ENCODE peak calls at places on chromosomes 7 and 10, in six cellular contexts. K is neural progenitor cell, D is HepG2, U is uterus, W is vagina, M is spleen. L is an unnamed sample. For H3K27me3, the result is how much of the 10 kb centered on the place peaks cover.

GRCh38 chr7:27453702-27454405 is 208.8 kb downstream of the HIBADH start:
- DNase-seq in K (no peak), D (peak), U (no peak), W (no peak), M (no peak), L (no peak)

GRCh38 chr7:40922316-40922670 is 780.6 kb downstream of the INHBA start:
- DNase-seq in K (no peak), D (no peak), U (no peak), W (no peak), M (no peak), L (no peak)

GRCh38 chr10:125325326-125325725 is 165.0 kb upstream of the CTBP2 start:
- DNase-seq in K (no peak), D (no peak), U (no peak), W (no peak), M (no peak), L (no peak)

GRCh38 chr10:127737563-127738511 is 852 bp downstream of the FOXI2 start:
- DNase-seq in K (no peak), D (no peak), U (no peak), W (no peak), M (no peak), L (no peak)

GRCh38 chr7:14691597-14692203 is 210.9 kb downstream of the DGKB start:
- DNase-seq in K (peak), D (peak), U (peak), W (no peak), M (no peak), L (no peak)

GRCh38 chr7:148982596-148983219 is 45.6 kb downstream of the PDIA4 start:
- DNase-seq in K (peak), D (no peak), U (no peak), W (no peak), M (peak), L (no peak)

GRCh38 chr10:118166951-118167350 is 120.2 kb upstream of the RAB11FIP2 start:
- DNase-seq in K (no peak), D (no peak), U (no peak), W (no peak), M (no peak), L (no peak)

GRCh38 chr10:76149602-76150138 is 718.2 kb downstream of the LRMDA start:
- DNase-seq in K (no peak), D (no peak), U (no peak), W (no peak), M (no peak), L (no peak)

GRCh38 chr10:18273039-18273438 is 132.8 kb downstream of the CACNB2 start:
- DNase-seq in K (no peak), D (no peak), U (no peak), W (no peak), M (no peak), L (no peak)

GRCh38 chr10:43878386-43878785 is 229.7 kb upstream of the ZNF32 start:
- DNase-seq in K (no peak), D (no peak), U (no peak), W (no peak), M (no peak), L (no peak)

GRCh38 chr7:154736389-154736788 is 266.5 kb downstream of the PAXIP1 start:
- DNase-seq in K (no peak), D (no peak), U (no peak), W (no peak), M (no peak), L (no peak)

GRCh38 chr7:131657881-131658280 is 101.5 kb upstream of the PODXL start:
- DNase-seq in K (no peak), D (no peak), U (no peak), W (no peak), M (peak), L (no peak)

GRCh38 chr7:46126901-46127300 is 205.8 kb upstream of the IGFBP3 start:
- DNase-seq in K (no peak), D (no peak), U (no peak), W (no peak), M (no peak), L (no peak)

GRCh38 chr7:25286756-25287155 is 58.5 kb upstream of the NPVF start:
- DNase-seq in K (no peak), D (no peak), U (no peak), W (no peak), M (no peak), L (no peak)

GRCh38 chr7:24341677-24342076 is 57.7 kb downstream of the NPY start:
- DNase-seq in K (no peak), D (no peak), U (no peak), W (no peak), M (no peak), L (no peak)

GRCh38 chr7:14602851-14603250 is 299.7 kb downstream of the DGKB start:
- DNase-seq in K (no peak), D (no peak), U (no peak), W (no peak), M (no peak), L (no peak)

GRCh38 chr10:99827906-99828305 is 45.5 kb downstream of the ABCC2 start:
- DNase-seq in K (no peak), D (no peak), U (no peak), W (no peak), M (no peak), L (no peak)

GRCh38 chr7:47571355-47572100 is 10.4 kb downstream of the TNS3 start:
- DNase-seq in K (no peak), D (peak), U (peak), W (no peak), M (peak), L (peak)

GRCh38 chr7:121126801-121127534 is 138.5 kb downstream of the CPED1 start:
- DNase-seq in K (no peak), D (no peak), U (no peak), W (no peak), M (no peak), L (no peak)

GRCh38 chr10:59181668-59182067 is 5.2 kb downstream of the PHYHIPL start:
- DNase-seq in K (peak), D (peak), U (no peak), W (no peak), M (no peak), L (no peak)

GRCh38 chr10:76902949-76903348 is 734.7 kb downstream of the KCNMA1 start:
- DNase-seq in K (peak), D (no peak), U (no peak), W (no peak), M (no peak), L (peak)

GRCh38 chr10:35041502-35041879 is 48.6 kb downstream of the CUL2 start:
- DNase-seq in K (no peak), D (no peak), U (no peak), W (no peak), M (no peak), L (no peak)

GRCh38 chr7:105675873-105676484 is 94.7 kb upstream of the EFCAB10 start:
- DNase-seq in K (no peak), D (no peak), U (no peak), W (no peak), M (peak), L (peak)

GRCh38 chr7:37411444-37412034 is 37.1 kb downstream of the ELMO1 start:
- DNase-seq in K (no peak), D (no peak), U (no peak), W (no peak), M (no peak), L (no peak)

GRCh38 chr7:139108256-139109187 is 998 bp downstream of the ZC3HAV1 start:
- DNase-seq in K (peak), D (no peak), U (peak), W (no peak), M (peak), L (peak)

GRCh38 chr7:42868456-42868855 is 43.4 kb downstream of the C7orf25 start:
- DNase-seq in K (no peak), D (no peak), U (no peak), W (no peak), M (no peak), L (no peak)

GRCh38 chr7:20030915-20031362 is 186.2 kb downstream of the MACC1 start:
- DNase-seq in K (no peak), D (no peak), U (no peak), W (no peak), M (no peak), L (no peak)

GRCh38 chr7:27155816-27156507 is 513 bp downstream of the HOXA7 start:
- DNase-seq in K (peak), D (no peak), U (peak), W (no peak), M (peak), L (peak)

GRCh38 chr7:130421685-130422084 is 19.1 kb downstream of the CEP41 start:
- DNase-seq in K (peak), D (no peak), U (no peak), W (no peak), M (no peak), L (no peak)

GRCh38 chr10:69883256-69883655 is 81.5 kb downstream of the COL13A1 start:
- DNase-seq in K (no peak), D (peak), U (no peak), W (no peak), M (no peak), L (no peak)

GRCh38 chr10:28326516-28327493 is 23.9 kb upstream of the MPP7 start:
- DNase-seq in K (no peak), D (peak), U (peak), W (no peak), M (no peak), L (no peak)

GRCh38 chr7:69367785-69368184 is 230.5 kb upstream of the AUTS2 start:
- DNase-seq in K (no peak), D (no peak), U (no peak), W (no peak), M (no peak), L (no peak)

GRCh38 chr10:73983096-73984047 is 14.5 kb upstream of the VCL start:
- DNase-seq in K (no peak), D (no peak), U (no peak), W (peak), M (no peak), L (no peak)

GRCh38 chr7:47405921-47406765 is 175.8 kb downstream of the TNS3 start:
- DNase-seq in K (no peak), D (peak), U (peak), W (no peak), M (no peak), L (peak)

GRCh38 chr7:40709077-40709964 is 574.5 kb downstream of the SUGCT start:
- DNase-seq in K (no peak), D (no peak), U (no peak), W (no peak), M (no peak), L (no peak)

GRCh38 chr10:46518028-46518725 is 38.3 kb downstream of the GPRIN2 start:
- DNase-seq in K (no peak), D (no peak), U (no peak), W (no peak), M (peak), L (peak)

GRCh38 chr10:32163076-32163773 is 107.0 kb upstream of the KIF5B start:
- DNase-seq in K (no peak), D (no peak), U (no peak), W (no peak), M (no peak), L (no peak)

GRCh38 chr7:156494960-156495359 is 145.6 kb upstream of the RNF32 start:
- DNase-seq in K (no peak), D (no peak), U (no peak), W (no peak), M (no peak), L (no peak)

GRCh38 chr7:156493942-156494341 is 146.6 kb upstream of the RNF32 start:
- DNase-seq in K (no peak), D (no peak), U (no peak), W (no peak), M (no peak), L (no peak)

GRCh38 chr7:156497776-156498509 is 142.6 kb upstream of the RNF32 start:
- DNase-seq in K (no peak), D (no peak), U (no peak), W (no peak), M (no peak), L (no peak)

GRCh38 chr7:156499247-156499881 is 141.2 kb upstream of the RNF32 start:
- DNase-seq in K (no peak), D (no peak), U (no peak), W (no peak), M (no peak), L (no peak)

DNA sequence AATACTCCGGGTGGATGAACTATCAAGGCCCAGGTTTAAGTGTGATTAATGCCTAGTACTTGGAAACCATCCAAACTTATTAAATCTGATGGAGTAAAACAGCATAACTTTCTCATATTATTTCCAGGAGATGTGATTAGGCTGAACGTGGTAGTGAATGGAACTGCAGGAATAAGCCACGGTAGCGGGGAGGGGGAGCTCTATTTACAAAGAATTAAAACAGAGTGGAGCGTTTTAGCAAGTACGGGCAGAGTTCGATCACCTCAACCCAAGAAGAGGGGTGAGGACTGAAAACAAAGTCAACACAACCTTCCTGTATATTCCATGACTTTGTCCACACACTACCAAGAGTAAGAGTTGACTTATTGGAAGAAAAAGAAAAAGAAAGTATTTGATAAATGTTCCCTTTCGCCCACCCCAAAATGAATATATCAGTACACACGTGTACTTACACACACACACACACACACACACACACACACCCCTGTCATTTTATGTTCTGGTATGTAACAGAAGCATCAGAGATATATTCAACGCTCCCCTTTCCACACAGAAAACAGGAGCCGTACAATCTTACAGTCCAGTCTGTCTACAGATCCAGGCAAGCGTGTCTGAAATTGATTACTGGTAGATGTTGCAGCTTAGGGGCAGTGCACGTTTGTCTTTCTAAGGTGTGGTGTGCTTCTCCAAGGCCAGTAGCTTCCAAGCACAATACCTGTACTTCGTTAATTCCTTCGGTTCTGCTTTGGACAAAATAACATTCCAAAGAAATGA is 143.9 kb upstream of the RNF32 start:
- DNase-seq in K (no peak), D (peak), U (no peak), W (no peak), M (no peak), L (no peak)
- TF ChIP-seq CTCF in K (no peak), D (no peak), U (no peak), W (no peak), M (no peak), L (no peak)

GRCh38 chr10:3584926-3585784 is 199.9 kb downstream of the KLF6 start:
- DNase-seq in K (no peak), D (no peak), U (no peak), W (no peak), M (no peak), L (no peak)

GRCh38 chr10:3580565-3580964 is 204.4 kb downstream of the KLF6 start:
- DNase-seq in K (no peak), D (no peak), U (no peak), W (no peak), M (no peak), L (no peak)

GRCh38 chr10:3578682-3579081 is 206.3 kb downstream of the KLF6 start:
- DNase-seq in K (no peak), D (no peak), U (no peak), W (no peak), M (no peak), L (no peak)

GRCh38 chr10:3578159-3578558 is 206.8 kb downstream of the KLF6 start:
- DNase-seq in K (no peak), D (no peak), U (no peak), W (no peak), M (no peak), L (no peak)

DNA sequence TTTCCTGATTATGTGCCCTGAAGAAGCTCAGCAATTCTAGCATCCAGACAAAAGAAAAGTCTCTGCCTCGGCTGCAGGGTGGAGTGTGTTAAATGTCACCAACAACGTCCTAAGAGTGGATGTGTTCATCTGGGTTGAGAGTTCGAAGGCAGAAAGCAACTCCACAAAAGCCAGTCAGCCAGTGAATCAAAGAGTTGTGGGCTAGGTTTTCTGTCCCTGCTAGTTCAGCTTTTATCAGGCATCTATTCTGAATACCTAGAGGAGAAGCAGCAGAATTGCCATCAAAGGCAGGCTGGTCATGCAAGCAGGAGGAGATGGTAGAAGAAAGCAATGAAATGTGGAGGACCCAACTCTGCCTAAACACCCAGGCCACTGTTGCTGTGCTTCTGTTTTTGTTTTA is 205.2 kb downstream of the KLF6 start:
- DNase-seq in K (no peak), D (no peak), U (no peak), W (no peak), M (no peak), L (no peak)
- H3K27ac ChIP-seq in K (no peak), D (no peak), U (no peak), W (no peak), M (no peak), L (no peak)

GRCh38 chr10:100887761-100888296 is 24.9 kb upstream of the SLF2 start:
- DNase-seq in K (no peak), D (no peak), U (no peak), W (no peak), M (no peak), L (no peak)

GRCh38 chr10:100886099-100886498 is 26.7 kb upstream of the SLF2 start:
- DNase-seq in K (no peak), D (no peak), U (no peak), W (no peak), M (no peak), L (no peak)

GRCh38 chr10:100886544-100886943 is 26.2 kb upstream of the SLF2 start:
- DNase-seq in K (no peak), D (no peak), U (no peak), W (no peak), M (no peak), L (no peak)

GRCh38 chr10:100888957-100889356 is 23.8 kb upstream of the SLF2 start:
- DNase-seq in K (no peak), D (no peak), U (no peak), W (no peak), M (no peak), L (no peak)

GRCh38 chr10:100886946-100887345 is 25.8 kb upstream of the SLF2 start:
- DNase-seq in K (no peak), D (no peak), U (peak), W (no peak), M (no peak), L (no peak)
- H3K27me3 ChIP-seq in K (under half), D (under half), U (under half), W (under half), M (under half), L (under half)

DNA sequence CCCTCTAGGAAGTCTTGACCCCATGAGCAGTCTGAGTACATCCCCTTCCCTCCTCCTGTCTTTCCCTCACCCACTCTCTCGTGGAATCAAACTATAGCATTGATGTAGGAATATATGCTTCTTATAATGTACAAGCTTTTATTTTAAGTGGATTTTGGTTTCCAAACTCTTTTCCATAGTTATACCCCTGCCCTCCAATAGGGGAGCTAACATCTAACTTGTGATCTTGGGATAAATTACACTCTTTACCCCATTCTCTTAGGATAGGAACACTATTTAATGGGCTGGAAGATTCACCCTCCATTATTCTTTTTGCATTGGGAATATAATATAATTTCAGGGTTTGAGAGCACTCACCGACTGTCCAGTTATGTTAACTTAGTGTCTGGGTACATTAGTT is 465.9 kb downstream of the GATA3 start:
- DNase-seq in K (no peak), D (no peak), U (no peak), W (no peak), M (no peak), L (no peak)
- TF ChIP-seq CTCF in K (peak), D (no peak), U (no peak), W (no peak), M (no peak), L (no peak)

GRCh38 chr10:26483554-26483953 is 45.4 kb downstream of the APBB1IP start:
- DNase-seq in K (no peak), D (peak), U (no peak), W (no peak), M (no peak), L (no peak)
- H3K27ac ChIP-seq in K (no peak), D (no peak), U (no peak), W (no peak), M (peak), L (peak)

GRCh38 chr10:133088524-133089460 is 1.1 kb downstream of the ADGRA1 start:
- DNase-seq in K (peak), D (peak), U (no peak), W (no peak), M (no peak), L (no peak)

GRCh38 chr10:133090654-133091053 is 2.9 kb downstream of the ADGRA1 start:
- DNase-seq in K (no peak), D (no peak), U (no peak), W (no peak), M (no peak), L (no peak)

GRCh38 chr10:133091316-133091715 is 3.6 kb downstream of the ADGRA1 start:
- DNase-seq in K (no peak), D (no peak), U (no peak), W (no peak), M (no peak), L (no peak)

GRCh38 chr10:133089461-133089800 is 1.7 kb downstream of the ADGRA1 start:
- DNase-seq in K (no peak), D (no peak), U (no peak), W (no peak), M (no peak), L (no peak)

GRCh38 chr10:133090101-133090500 is 2.4 kb downstream of the ADGRA1 start:
- DNase-seq in K (no peak), D (no peak), U (no peak), W (no peak), M (no peak), L (peak)
- H3K27me3 ChIP-seq in K (half or more), D (half or more), U (under half), W (under half), M (under half), L (under half)

GRCh38 chr7:55526770-55527169 is 45.5 kb downstream of the VOPP1 start:
- DNase-seq in K (peak), D (no peak), U (no peak), W (no peak), M (no peak), L (no peak)
- TF ChIP-seq CTCF in K (no peak), D (no peak), U (no peak), W (no peak), M (no peak), L (no peak)

GRCh38 chr7:22443370-22444180 is 56.4 kb downstream of the STEAP1B start:
- DNase-seq in K (no peak), D (peak), U (no peak), W (no peak), M (no peak), L (no peak)

GRCh38 chr7:22444181-22444966 is 55.6 kb downstream of the STEAP1B start:
- DNase-seq in K (no peak), D (peak), U (no peak), W (no peak), M (no peak), L (no peak)

GRCh38 chr7:22441157-22441556 is 58.8 kb downstream of the STEAP1B start:
- DNase-seq in K (no peak), D (no peak), U (no peak), W (no peak), M (no peak), L (no peak)

GRCh38 chr7:22442887-22443369 is 57.1 kb downstream of the STEAP1B start:
- DNase-seq in K (no peak), D (no peak), U (no peak), W (no peak), M (no peak), L (no peak)

GRCh38 chr7:22442187-22442886 is 57.7 kb downstream of the STEAP1B start:
- DNase-seq in K (no peak), D (peak), U (no peak), W (no peak), M (no peak), L (peak)
- H3K27ac ChIP-seq in K (no peak), D (peak), U (no peak), W (no peak), M (peak), L (peak)

L was measured in left lung.